ENCODE peak calls at places on chromosomes 13 and 19, in seven cellular contexts. C is GM12878; W is CD8-positive, alpha-beta T cell; F is SK-N-SH; G is kidney epithelial cell; V is endothelial cell of umbilical vein; Z is brain microvascular endothelial cell. D is an unnamed sample.
A peak's percentile ranks its signal among the peaks of the same experiment; 100 is the strongest.

GRCh38 chr13:32019612-32020233 is 11.9 kb upstream of the FRY start:
- DNase-seq in C (peak; percentile 17), W (peak; percentile 8), F (peak; percentile 55), G (peak; percentile 28), V (peak; percentile 84), Z (peak; percentile 68), D (no peak)

GRCh38 chr19:57406516-57407123 is 4.3 kb upstream of the ZNF17 start:
- DNase-seq in C (peak; percentile 17), W (peak; percentile 60), F (peak; percentile 79), G (no peak), V (peak; percentile 47), Z (peak; percentile 39), D (no peak)

GRCh38 chr13:91817250-91817649 is 418.8 kb downstream of the GPC5 start:
- DNase-seq in C (no peak), W (no peak), F (peak; percentile 17), G (no peak), V (peak; percentile 19), Z (peak; percentile 7), D (no peak)

GRCh38 chr13:63449549-63449948 is 2033.9 kb upstream of the PCDH20 start:
- DNase-seq in C (no peak), W (no peak), F (no peak), G (no peak), V (peak; percentile 3), Z (no peak), D (no peak)

GRCh38 chr19:49165111-49165750 is 7.6 kb downstream of the TRPM4 start:
- DNase-seq in C (no peak), W (no peak), F (no peak), G (no peak), V (peak; percentile 85), Z (peak; percentile 25), D (no peak)

GRCh38 chr13:99307247-99307646 is at the start of gene GPR183:
- DNase-seq in C (no peak), W (no peak), F (no peak), G (no peak), V (peak; percentile 58), Z (peak; percentile 53), D (no peak)

GRCh38 chr13:113820813-113821651 is 42.8 kb downstream of the GAS6 start:
- DNase-seq in C (no peak), W (no peak), F (peak; percentile 91), G (peak; percentile 82), V (peak; percentile 41), Z (peak; percentile 92), D (peak; percentile 97)

GRCh38 chr19:14871619-14872230 is 14.2 kb downstream of the OR7A17 start:
- DNase-seq in C (peak; percentile 2), W (no peak), F (peak; percentile 3), G (no peak), V (peak; percentile 13), Z (no peak), D (no peak)

GRCh38 chr13:38687246-38688229 is 661 bp downstream of the FREM2 start:
- DNase-seq in C (no peak), W (no peak), F (peak; percentile 15), G (no peak), V (no peak), Z (peak; percentile 13), D (no peak)

GRCh38 chr13:31441804-31442487 is 242.2 kb downstream of the B3GLCT start:
- DNase-seq in C (no peak), W (no peak), F (no peak), G (no peak), V (no peak), Z (no peak), D (no peak)

GRCh38 chr19:46573679-46574522 is 27.2 kb upstream of the CALM3 start:
- DNase-seq in C (no peak), W (no peak), F (no peak), G (no peak), V (no peak), Z (no peak), D (no peak)

GRCh38 chr19:1136201-1136600 is 32.4 kb downstream of the GPX4 start:
- DNase-seq in C (no peak), W (no peak), F (no peak), G (no peak), V (no peak), Z (no peak), D (no peak)

GRCh38 chr19:31674503-31675186 is 325.4 kb upstream of the TSHZ3 start:
- DNase-seq in C (no peak), W (no peak), F (no peak), G (peak; percentile 25), V (no peak), Z (peak; percentile 66), D (no peak)

GRCh38 chr13:28128030-28128429 is 10.3 kb upstream of the PAN3 start:
- DNase-seq in C (no peak), W (no peak), F (no peak), G (no peak), V (no peak), Z (no peak), D (no peak)

GRCh38 chr19:34692541-34692940 is 15.1 kb downstream of the ZNF302 start:
- DNase-seq in C (no peak), W (no peak), F (no peak), G (no peak), V (peak; percentile 31), Z (no peak), D (no peak)

GRCh38 chr19:39926170-39926755 is 8.2 kb downstream of the FCGBP start:
- DNase-seq in C (no peak), W (no peak), F (no peak), G (no peak), V (no peak), Z (no peak), D (no peak)

GRCh38 chr19:16085115-16085514 is 8.8 kb downstream of the TPM4 start:
- DNase-seq in C (no peak), W (no peak), F (no peak), G (no peak), V (no peak), Z (no peak), D (no peak)

GRCh38 chr19:56156768-56157167 is 15.7 kb downstream of the ZNF444 start:
- DNase-seq in C (no peak), W (no peak), F (no peak), G (no peak), V (no peak), Z (no peak), D (no peak)

GRCh38 chr19:39542198-39542597 is 2.2 kb upstream of the EID2 start:
- DNase-seq in C (no peak), W (no peak), F (no peak), G (no peak), V (peak; percentile 74), Z (no peak), D (no peak)

GRCh38 chr13:42270857-42271215 is 1.1 kb upstream of the AKAP11 start:
- DNase-seq in C (no peak), W (no peak), F (no peak), G (no peak), V (no peak), Z (no peak), D (no peak)

GRCh38 chr19:40705362-40705651 is 11.4 kb downstream of the COQ8B start:
- DNase-seq in C (no peak), W (no peak), F (no peak), G (no peak), V (no peak), Z (no peak), D (no peak)

GRCh38 chr19:54218960-54219661 is 3.7 kb downstream of the LILRB3 start:
- DNase-seq in C (no peak), W (no peak), F (no peak), G (no peak), V (no peak), Z (no peak), D (no peak)

DNA sequence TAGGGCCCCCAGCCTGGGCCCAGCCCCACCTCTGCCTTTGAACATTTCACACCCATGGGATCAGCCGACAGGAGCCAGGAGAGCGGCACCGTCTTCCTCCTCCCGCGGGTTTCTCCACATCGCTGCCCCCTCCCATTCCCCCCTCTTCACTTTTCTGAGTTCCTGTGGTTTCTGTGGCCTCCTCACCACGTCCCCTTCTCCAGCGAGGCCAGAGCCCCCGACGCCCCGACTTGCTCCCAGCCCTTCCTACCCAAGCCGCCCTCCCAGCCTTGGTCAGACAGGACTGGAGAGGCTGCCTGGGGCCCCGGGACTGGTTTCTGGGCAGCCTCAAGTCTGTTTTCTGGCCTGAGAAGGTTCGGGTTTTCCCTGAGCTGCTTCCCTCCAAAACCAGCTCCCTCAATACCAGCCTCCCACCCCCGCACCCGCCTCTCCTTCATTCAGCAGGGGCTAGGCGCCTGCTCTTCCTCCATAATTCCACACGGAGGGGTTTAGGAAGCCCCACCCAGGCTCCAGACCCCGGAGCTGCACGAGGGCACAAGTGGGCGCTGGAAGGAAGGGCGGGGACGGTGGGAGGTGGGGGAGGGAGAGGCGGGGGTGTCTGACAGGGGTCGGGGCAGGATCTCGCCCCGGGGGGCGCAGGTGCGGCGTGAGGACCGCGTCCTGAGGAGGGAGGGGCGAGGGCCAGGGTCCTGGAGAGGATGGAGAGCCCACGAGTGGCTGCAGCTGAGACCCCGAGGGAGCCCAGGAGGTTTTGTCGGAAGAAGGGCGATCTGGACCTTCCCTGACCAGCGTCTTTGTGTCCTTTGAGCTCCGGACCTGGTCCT is 4.0 kb upstream of the SIGLEC10 start:
- DNase-seq in C (no peak), W (no peak), F (no peak), G (no peak), V (no peak), Z (no peak), D (no peak)
- H3K4me3 ChIP-seq in C (no peak overlapping the region), W (no peak overlapping the region), F (no peak overlapping the region), G (no peak overlapping the region), V (no peak overlapping the region), Z (no peak overlapping the region), D (no peak overlapping the region)

GRCh38 chr13:26495749-26496148 is 61.7 kb upstream of the WASF3 start:
- DNase-seq in C (no peak), W (no peak), F (no peak), G (no peak), V (no peak), Z (no peak), D (no peak)

GRCh38 chr13:26497991-26498423 is 59.5 kb upstream of the WASF3 start:
- DNase-seq in C (no peak), W (no peak), F (no peak), G (no peak), V (peak; percentile 49), Z (peak; percentile 91), D (peak; percentile 62)

GRCh38 chr13:26498524-26499208 is 58.8 kb upstream of the WASF3 start:
- DNase-seq in C (no peak), W (no peak), F (no peak), G (no peak), V (peak; percentile 11), Z (peak; percentile 42), D (no peak)

GRCh38 chr13:26500618-26501320 is 56.7 kb upstream of the WASF3 start:
- DNase-seq in C (no peak), W (no peak), F (no peak), G (no peak), V (peak; percentile 7), Z (no peak), D (no peak)

GRCh38 chr13:26499209-26499601 is 58.3 kb upstream of the WASF3 start:
- DNase-seq in C (no peak), W (no peak), F (no peak), G (no peak), V (no peak), Z (no peak), D (no peak)
- TF ChIP-seq CTCF in C (no peak), W (no peak), F (no peak), G (no peak), V (no peak), Z (peak; percentile 3), D (no peak)

GRCh38 chr19:13373599-13373998 is 132.7 kb downstream of the CACNA1A start:
- DNase-seq in C (no peak), W (no peak), F (no peak), G (no peak), V (no peak), Z (no peak), D (no peak)
- H3K27me3 ChIP-seq in C (no peaks in the 10 kb centered on the region), W (no peaks in the 10 kb centered on the region), F (peaks cover 43% of the 10 kb centered on the region), G (no peaks in the 10 kb centered on the region), V (no peaks in the 10 kb centered on the region), Z (no peaks in the 10 kb centered on the region), D (no peaks in the 10 kb centered on the region)

GRCh38 chr19:4671182-4671851 is 1.2 kb upstream of the MYDGF start:
- DNase-seq in C (no peak), W (no peak), F (no peak), G (peak; percentile 18), V (no peak), Z (no peak), D (no peak)
- H3K4me3 ChIP-seq in C (no peak overlapping the region), W (no peak overlapping the region), F (no peak overlapping the region), G (no peak overlapping the region), V (no peak overlapping the region), Z (no peak overlapping the region), D (no peak overlapping the region)